ENCODE peak calls at places on chromosomes 5 and 9, in six cellular contexts. N is CD8-positive, alpha-beta T cell; C is gastrocnemius medialis; W is mesendoderm; R is neural progenitor cell; B is CD4-positive, alpha-beta memory T cell. D is an unnamed sample.

GRCh38 chr5:2163940-2164490 is 281.3 kb upstream of the IRX4 start:
- DNase-seq in R (no peak), N (no peak), C (no peak), B (no peak), W (no peak), D (no peak)

GRCh38 chr5:173675287-173675996 is 59.0 kb upstream of the BOD1 start:
- DNase-seq in B (no peak), R (no peak), N (no peak), W (no peak), C (peak; percentile 67), D (no peak)

GRCh38 chr5:40453689-40454088 is 226.0 kb upstream of the PTGER4 start:
- DNase-seq in N (no peak), W (no peak), C (no peak), R (no peak), B (no peak), D (no peak)

GRCh38 chr9:84212224-84212623 is 128.3 kb downstream of the SLC28A3 start:
- DNase-seq in W (no peak), R (no peak), B (no peak), C (no peak), N (no peak), D (no peak)

GRCh38 chr5:78328585-78329173 is 31.7 kb upstream of the SCAMP1 start:
- DNase-seq in N (no peak), W (peak; percentile 41), B (no peak), C (no peak), R (no peak), D (no peak)

GRCh38 chr9:37172511-37172910 is 52.1 kb downstream of the ZCCHC7 start:
- DNase-seq in B (no peak), W (no peak), R (no peak), N (no peak), C (no peak), D (no peak)

GRCh38 chr5:133147815-133148634 is 96.2 kb downstream of the HSPA4 start:
- DNase-seq in W (no peak), R (no peak), C (no peak), N (no peak), B (no peak), D (no peak)

GRCh38 chr5:100634937-100635336 is 99.8 kb downstream of the FAM174A start:
- DNase-seq in B (no peak), W (no peak), R (no peak), N (no peak), C (no peak), D (no peak)

GRCh38 chr5:127012933-127013332 is 17.4 kb downstream of the MARCHF3 start:
- DNase-seq in N (no peak), R (no peak), B (no peak), C (no peak), W (no peak), D (no peak)

GRCh38 chr5:172334196-172334595 is 50.6 kb upstream of the UBTD2 start:
- DNase-seq in C (no peak), R (no peak), N (no peak), W (peak; percentile 58), B (no peak), D (peak; percentile 43)

GRCh38 chr5:161546463-161547301 is at the start of gene GABRB2:
- DNase-seq in R (peak; percentile 81), W (peak; percentile 77), C (no peak), B (peak; percentile 7), N (peak; percentile 6), D (no peak)

GRCh38 chr5:179143446-179143845 is 83.3 kb downstream of the ZNF354C start:
- DNase-seq in B (no peak), W (peak; percentile 95), R (peak; percentile 70), N (no peak), C (no peak), D (peak; percentile 45)

GRCh38 chr5:157924490-157924889 is 65.5 kb upstream of the CLINT1 start:
- DNase-seq in B (no peak), W (no peak), R (no peak), C (no peak), N (no peak), D (no peak)

GRCh38 chr5:126931968-126932622 is 98.3 kb downstream of the MARCHF3 start:
- DNase-seq in C (no peak), N (no peak), W (no peak), B (no peak), R (no peak), D (no peak)

GRCh38 chr5:33657804-33658435 is 217.2 kb downstream of the TARS1 start:
- DNase-seq in C (no peak), W (peak; percentile 88), N (no peak), R (no peak), B (no peak), D (peak; percentile 31)

GRCh38 chr5:80109549-80110478 is 74.7 kb downstream of the THBS4 start:
- DNase-seq in R (peak; percentile 44), C (no peak), B (no peak), N (no peak), W (no peak), D (no peak)

GRCh38 chr9:126791406-126792230 is 13.2 kb upstream of the ZBTB43 start:
- DNase-seq in B (no peak), R (no peak), C (peak; percentile 80), N (no peak), W (peak; percentile 41), D (no peak)

GRCh38 chr5:96124589-96124988 is 162.9 kb upstream of the ELL2 start:
- DNase-seq in N (no peak), W (no peak), C (no peak), R (no peak), B (no peak), D (no peak)

GRCh38 chr5:68046445-68046844 is 169.1 kb upstream of the PIK3R1 start:
- DNase-seq in C (peak; percentile 84), R (no peak), W (peak; percentile 14), N (no peak), B (no peak), D (no peak)

DNA sequence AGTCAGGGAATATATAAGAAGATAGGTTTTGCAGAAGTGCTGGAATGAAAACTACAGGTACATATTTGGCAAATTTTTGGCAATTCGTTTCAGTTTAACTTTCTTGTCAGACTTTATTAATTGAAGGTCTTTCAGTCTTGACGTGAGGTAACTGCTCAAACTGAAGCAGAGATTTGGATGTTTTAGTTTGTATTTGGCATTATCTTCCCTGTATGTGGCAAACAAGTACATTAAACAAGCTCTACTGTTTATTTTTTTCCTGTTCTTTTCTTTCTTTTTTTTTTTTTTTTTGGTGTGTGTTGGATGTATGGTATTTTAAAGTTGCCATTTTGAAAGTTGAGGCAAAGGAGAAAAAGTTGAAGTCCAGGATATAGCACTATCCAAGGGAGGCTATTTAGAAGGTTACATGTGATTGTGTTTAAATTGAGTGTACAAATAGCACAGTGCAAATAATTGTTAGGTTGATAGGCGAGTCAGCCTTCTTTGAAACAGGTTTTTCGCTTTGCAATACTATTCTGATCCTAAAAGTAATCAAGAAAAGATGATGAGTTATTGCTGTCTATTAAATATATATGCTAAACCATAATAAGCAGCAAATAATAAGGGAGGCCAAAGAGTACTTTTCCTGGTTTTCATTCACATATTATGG is 2.2 kb downstream of the PBX3 start:
- DNase-seq in R (no peak), B (no peak), C (no peak), N (no peak), W (no peak), D (no peak)
- H3K4me1 ChIP-seq in R (peaks cover 55% of the 10 kb centered on the region), B (peaks cover 28% of the 10 kb centered on the region), C (peaks cover 15% of the 10 kb centered on the region), N (peaks cover 11% of the 10 kb centered on the region), W (peaks cover 3% of the 10 kb centered on the region), D (no peaks in the 10 kb centered on the region)

GRCh38 chr9:109083141-109083540 is 36.6 kb downstream of the TMEM245 start:
- DNase-seq in B (no peak), N (no peak), R (no peak), C (no peak), W (no peak), D (no peak)
- H3K27ac ChIP-seq in B (no peak overlapping the region), N (no peak overlapping the region), R (no peak overlapping the region), C (no peak overlapping the region), W (no peak overlapping the region), D (no peak overlapping the region)

DNA sequence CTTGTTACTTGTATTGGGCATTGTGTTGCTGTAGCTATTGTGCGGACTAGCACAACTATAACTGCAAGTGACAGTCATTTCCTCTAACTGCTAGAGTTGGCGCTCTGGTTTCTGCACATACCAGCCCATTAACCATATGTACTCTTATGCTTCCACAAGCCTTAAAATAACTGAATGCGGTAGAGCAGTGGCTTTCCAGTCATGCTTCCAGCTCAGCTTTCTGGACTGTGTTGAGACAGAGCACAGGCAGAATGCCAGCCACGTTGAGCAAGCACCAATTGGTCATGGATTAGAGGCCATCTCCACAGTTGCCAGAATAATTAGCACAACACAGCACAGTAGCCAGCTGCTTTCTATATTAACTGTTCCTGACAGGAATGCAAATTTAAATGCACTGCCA is 12.2 kb downstream of the INVS start:
- DNase-seq in B (no peak), R (no peak), W (no peak), C (peak; percentile 92), N (no peak), D (no peak)
- H3K36me3 ChIP-seq in B (peaks cover 19% of the 10 kb centered on the region), R (peaks cover 18% of the 10 kb centered on the region), W (no peaks in the 10 kb centered on the region), C (peaks cover 19% of the 10 kb centered on the region), N (no peaks in the 10 kb centered on the region), D (no peaks in the 10 kb centered on the region)

DNA sequence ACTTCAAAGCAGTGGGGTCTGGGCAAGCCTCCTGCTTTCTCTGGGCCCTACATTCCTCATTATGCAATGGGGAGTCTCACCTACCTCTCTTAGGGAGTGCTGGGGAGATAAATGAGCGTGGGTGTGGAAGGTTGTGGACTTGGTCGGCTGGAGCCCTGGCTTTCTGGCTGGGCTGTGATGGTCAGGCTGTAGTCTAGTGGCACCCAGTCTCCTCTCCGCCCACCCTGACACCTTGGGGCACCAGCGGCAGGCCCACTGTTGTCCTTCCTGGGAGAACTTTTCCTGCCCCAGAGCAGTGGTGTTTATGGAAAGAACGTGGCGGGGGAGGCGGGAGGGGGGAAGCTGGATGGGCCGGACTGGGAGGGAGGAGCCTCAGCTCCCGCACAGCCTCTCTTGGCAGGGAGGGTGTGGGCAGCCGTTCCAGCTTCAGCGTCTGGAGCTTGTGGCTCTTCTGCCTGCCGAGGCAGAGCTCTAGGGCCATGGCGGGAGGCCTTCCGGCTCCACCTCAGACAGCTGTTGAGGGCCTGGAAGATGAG is 4.1 kb downstream of the PTGS1 start:
- DNase-seq in C (peak; percentile 55), B (no peak), N (no peak), W (peak; percentile 55), R (peak; percentile 51), D (no peak)
- H3K4me1 ChIP-seq in C (peaks cover 12% of the 10 kb centered on the region), B (peaks cover 10% of the 10 kb centered on the region), N (peaks cover 7% of the 10 kb centered on the region), W (peaks cover 5% of the 10 kb centered on the region), R (peaks cover 24% of the 10 kb centered on the region), D (peaks cover 9% of the 10 kb centered on the region)

DNA sequence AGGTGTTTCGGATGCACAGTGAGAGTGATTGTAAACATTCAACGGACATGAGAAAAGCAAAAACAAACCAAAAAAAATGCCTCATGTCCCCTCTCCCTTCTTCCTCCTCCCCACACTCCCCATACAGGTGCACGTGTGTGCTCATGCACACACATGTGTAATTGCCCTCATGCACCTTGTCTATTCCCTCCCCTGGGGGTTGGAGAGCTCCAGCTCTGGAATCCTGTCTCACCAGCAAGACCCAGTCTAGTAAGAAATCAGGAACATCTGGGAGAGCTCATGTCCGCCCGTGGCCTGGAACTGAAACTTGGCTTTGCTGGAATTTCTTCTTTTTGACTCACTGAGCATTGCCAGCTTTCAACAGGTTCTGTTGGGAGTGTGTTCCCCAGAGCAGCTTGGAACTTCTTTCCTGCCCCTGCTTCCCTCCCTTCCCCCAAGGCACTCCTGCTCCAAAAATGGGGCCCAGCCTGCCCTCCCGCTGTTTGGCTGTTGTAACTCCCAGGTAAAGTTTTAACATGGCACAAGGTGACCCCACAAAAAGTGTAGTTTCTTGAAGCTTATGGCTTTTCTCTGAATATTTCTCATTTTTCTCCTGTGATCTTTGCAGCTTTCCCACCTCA is 190.1 kb downstream of the NR3C1 start:
- DNase-seq in W (no peak), B (no peak), C (no peak), R (no peak), N (no peak), D (no peak)
- H3K27ac ChIP-seq in W (peak overlapping the region; percentile 74), B (no peak overlapping the region), C (peak overlapping the region; percentile 34), R (no peak overlapping the region), N (no peak overlapping the region), D (no peak overlapping the region)

GRCh38 chr5:32100903-32101302 is 73.2 kb downstream of the GOLPH3 start:
- DNase-seq in N (no peak), C (no peak), R (no peak), W (no peak), B (no peak), D (no peak)
- H3K36me3 ChIP-seq in N (peaks cover 4% of the 10 kb centered on the region), C (peaks cover 48% of the 10 kb centered on the region), R (peaks cover 8% of the 10 kb centered on the region), W (peaks cover 9% of the 10 kb centered on the region), B (peaks cover 12% of the 10 kb centered on the region), D (peaks cover 8% of the 10 kb centered on the region)

D was measured in iPS DF 6.9.